ENCODE peak calls at places on chromosomes 16 and 17, in four cellular contexts. P is body of pancreas, B is GM12865, D is ovary. L is an unnamed sample.

GRCh38 chr16:3013491-3013951 is 798 bp downstream of the CLDN9 start:
- DNase-seq in B (no peak), P (no peak), D (no peak), L (no peak)

GRCh38 chr16:69613283-69614154 is 47.8 kb downstream of the NFAT5 start:
- DNase-seq in P (peak; percentile 21), D (no peak), B (peak; percentile 39), L (peak; percentile 53)

GRCh38 chr17:79670537-79671386 is 59.9 kb upstream of the RBFOX3 start:
- DNase-seq in B (no peak), P (no peak), D (no peak), L (no peak)

GRCh38 chr17:80971704-80972304 is 19.8 kb upstream of the CHMP6 start:
- DNase-seq in B (no peak), P (no peak), D (no peak), L (no peak)

GRCh38 chr17:78697122-78697845 is 84.8 kb downstream of the CYTH1 start:
- DNase-seq in P (no peak), B (peak; percentile 63), D (no peak), L (peak; percentile 61)

GRCh38 chr17:78707923-78708322 is 74.2 kb downstream of the CYTH1 start:
- DNase-seq in D (no peak), B (no peak), P (no peak), L (no peak)

GRCh38 chr17:4934173-4934979 is 2.3 kb downstream of the GP1BA start:
- DNase-seq in D (no peak), B (peak; percentile 83), P (peak; percentile 35), L (peak; percentile 12)

GRCh38 chr16:47358816-47359215 is 102.0 kb downstream of the ITFG1 start:
- DNase-seq in B (no peak), D (no peak), P (no peak), L (no peak)

GRCh38 chr17:10265100-10265810 is 66.8 kb upstream of the GAS7 start:
- DNase-seq in B (peak; percentile 58), D (no peak), P (no peak), L (peak; percentile 54)

GRCh38 chr16:67170168-67170947 is at the start of gene NOL3:
- DNase-seq in B (peak; percentile 77), P (peak; percentile 90), D (peak; percentile 88), L (peak; percentile 85)

GRCh38 chr17:48497103-48497502 is 33.7 kb downstream of the HOXB1 start:
- DNase-seq in P (no peak), D (no peak), B (no peak), L (peak; percentile 38)

GRCh38 chr17:61880589-61881102 is 17.3 kb upstream of the BRIP1 start:
- DNase-seq in P (no peak), D (no peak), B (no peak), L (no peak)

GRCh38 chr17:28792877-28793666 is 49.3 kb downstream of the TRAF4 start:
- DNase-seq in B (no peak), P (no peak), D (no peak), L (peak; percentile 4)

GRCh38 chr17:50331085-50331791 is 14.7 kb upstream of the XYLT2 start:
- DNase-seq in B (peak; percentile 36), D (no peak), P (no peak), L (peak; percentile 92)

GRCh38 chr17:55693244-55694216 is 29.1 kb downstream of the TMEM100 start:
- DNase-seq in P (peak; percentile 15), D (peak; percentile 49), B (no peak), L (no peak)

GRCh38 chr17:75632863-75633483 is at the start of gene SMIM5:
- DNase-seq in B (peak; percentile 82), P (peak; percentile 85), D (peak; percentile 90), L (peak; percentile 86)

GRCh38 chr17:75633484-75634375 is 496 bp downstream of the SMIM5 start:
- DNase-seq in B (peak; percentile 56), D (peak; percentile 88), P (peak; percentile 95), L (peak; percentile 83)

GRCh38 chr17:75635610-75636202 is 2.5 kb downstream of the SMIM5 start:
- DNase-seq in D (no peak), P (peak; percentile 51), B (no peak), L (no peak)

GRCh38 chr17:75634754-75635609 is 1.7 kb downstream of the SMIM5 start:
- DNase-seq in B (no peak), D (no peak), P (no peak), L (no peak)

DNA sequence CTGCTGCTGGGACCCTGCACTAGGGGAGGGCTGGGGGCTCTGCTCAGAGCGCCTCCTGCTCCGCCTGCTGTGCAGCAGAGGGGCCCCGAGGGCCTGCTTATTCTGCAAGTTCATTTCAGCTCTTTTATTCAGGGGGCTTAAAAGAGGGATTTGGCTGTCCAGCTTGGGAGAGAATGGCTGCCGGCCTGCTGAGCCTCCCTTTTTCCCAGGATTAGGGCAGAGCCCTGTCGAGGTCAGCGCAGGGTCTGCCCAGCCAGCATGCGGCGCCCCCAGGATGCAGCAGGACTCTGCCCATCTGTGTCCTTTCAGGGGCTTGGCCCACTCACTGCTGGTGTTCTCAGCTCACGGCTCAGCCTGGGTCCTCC is 1.1 kb downstream of the SMIM5 start:
- DNase-seq in P (no peak), D (no peak), B (no peak), L (no peak)
- H3K4me3 ChIP-seq in P (no peak overlapping the region), D (no peak overlapping the region), B (no peak overlapping the region), L (no peak overlapping the region)

DNA sequence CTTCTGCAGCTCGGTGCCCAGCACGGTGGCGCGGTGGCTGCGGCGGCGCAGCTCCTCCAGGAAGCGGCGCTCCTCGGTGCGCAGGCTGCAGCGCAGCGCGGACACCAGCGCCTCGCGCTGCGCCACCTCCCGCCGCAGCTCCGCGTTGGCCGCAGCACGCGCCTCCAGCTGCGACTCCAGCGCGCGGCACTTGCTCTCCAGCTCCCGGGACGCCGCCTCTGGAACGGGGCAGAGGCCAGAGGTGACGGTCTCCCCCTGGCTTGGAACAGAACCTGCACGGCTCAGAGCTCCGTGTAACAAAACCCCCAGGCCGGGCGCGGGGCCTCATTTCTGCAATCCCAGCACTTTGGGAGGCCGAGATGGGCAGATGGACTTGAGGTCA is 13.2 kb upstream of the CLUH start:
- DNase-seq in B (peak; percentile 53), P (no peak), D (no peak), L (no peak)
- TF ChIP-seq CTCF in B (peak; percentile 8), P (no peak), D (peak; percentile 13), L (no peak)

GRCh38 chr16:23252310-23252709 is 49.8 kb upstream of the SCNN1B start:
- DNase-seq in B (no peak), D (no peak), P (no peak), L (no peak)
- H3K4me3 ChIP-seq in B (no peak overlapping the region), D (no peak overlapping the region), P (no peak overlapping the region), L (no peak overlapping the region)

GRCh38 chr17:59451706-59452105 is 113.7 kb upstream of the DHX40 start:
- DNase-seq in D (no peak), B (no peak), P (no peak), L (no peak)
- TF ChIP-seq CTCF in D (no peak), B (no peak), P (no peak), L (no peak)

DNA sequence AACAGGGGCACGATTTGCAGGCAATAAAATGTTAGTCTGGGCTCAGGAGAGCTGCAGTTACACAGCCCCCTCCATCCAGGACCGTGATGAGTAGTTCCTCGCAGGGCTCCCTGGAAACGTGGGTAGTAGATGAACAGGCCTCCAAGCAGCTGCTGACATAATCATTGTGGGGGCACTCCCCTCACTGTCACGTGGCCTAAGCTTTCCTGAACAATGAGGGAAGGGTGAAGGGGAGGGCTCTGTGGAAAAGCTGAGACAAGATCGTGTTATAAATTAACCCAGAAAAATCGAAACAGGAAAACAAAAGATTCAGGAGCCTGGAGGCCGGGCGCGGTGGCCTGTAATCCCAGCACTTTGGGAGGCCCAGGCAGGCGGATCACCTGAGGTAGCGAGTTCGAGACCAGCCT is 1.3 kb upstream of the PER1 start:
- DNase-seq in B (no peak), D (peak; percentile 82), P (peak; percentile 92), L (peak; percentile 98)
- H3K4me3 ChIP-seq in B (no peak overlapping the region), D (peak overlapping the region; percentile 56), P (no peak overlapping the region), L (no peak overlapping the region)

GRCh38 chr17:14428640-14429029 is 127.8 kb downstream of the HS3ST3B1 start:
- DNase-seq in P (no peak), B (no peak), D (no peak), L (no peak)
- TF ChIP-seq CTCF in P (no peak), B (no peak), D (no peak), L (no peak)

DNA sequence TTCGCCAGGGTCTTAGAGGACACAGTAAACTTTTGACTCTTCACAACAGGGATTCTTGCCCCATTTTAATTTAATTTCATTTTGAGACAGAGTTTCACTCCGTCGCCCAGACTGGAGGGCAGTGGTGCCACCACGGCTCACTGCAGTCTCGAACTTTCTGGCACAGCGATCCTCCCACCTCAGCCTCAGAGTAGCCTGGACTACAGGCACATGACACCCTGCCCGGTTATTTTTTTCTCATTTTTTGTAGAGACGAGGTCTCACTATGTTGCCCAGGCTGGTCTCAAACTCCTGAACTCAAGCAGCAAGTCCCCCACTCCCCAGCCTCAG is 329 bp upstream of the NLE1 start:
- DNase-seq in D (no peak), P (no peak), B (no peak), L (no peak)
- H3K4me3 ChIP-seq in D (peak overlapping the region; percentile 88), P (no peak overlapping the region), B (peak overlapping the region; percentile 96), L (peak overlapping the region; percentile 98)

GRCh38 chr16:527015-527903 is at the start of gene CAPN15:
- DNase-seq in P (peak; percentile 92), B (peak; percentile 92), D (peak; percentile 89), L (peak; percentile 84)
- TF ChIP-seq CTCF in P (peak; percentile 26), B (no peak), D (no peak), L (peak; percentile 14)

DNA sequence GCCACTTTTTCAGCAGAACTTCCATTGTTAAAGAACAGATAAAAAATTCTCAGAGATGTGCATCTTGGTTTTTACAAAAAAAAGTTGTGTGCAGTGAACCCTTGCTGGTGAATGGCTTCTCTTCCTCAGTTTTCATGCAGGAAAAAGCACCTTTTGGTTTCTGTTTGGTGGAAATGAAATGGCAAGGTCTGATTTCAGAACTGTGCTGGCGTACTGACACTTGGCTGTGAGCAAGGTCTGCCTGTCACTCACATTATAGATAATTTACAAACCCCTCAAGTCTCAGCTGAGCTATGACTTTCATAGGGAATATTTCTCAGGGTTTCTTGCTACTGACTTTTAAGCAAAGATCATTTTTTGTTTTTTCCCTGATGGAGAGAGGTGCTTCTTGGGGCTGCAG is 5.8 kb upstream of the SALL1 start:
- DNase-seq in P (no peak), D (no peak), B (no peak), L (no peak)
- H3K4me3 ChIP-seq in P (no peak overlapping the region), D (no peak overlapping the region), B (no peak overlapping the region), L (no peak overlapping the region)